ENCODE peak calls at places on chromosomes 12 and 14, in four cellular contexts. P is cardiac muscle cell, R is OCI-LY7, M is NCI-H748 treated with DMSO at 0.1 percent for 48 hours. U is an unnamed sample.

GRCh38 chr14:99252940-99253868 is 18.8 kb downstream of the BCL11B start:
- DNase-seq in P (no peak), R (no peak), M (no peak), U (no peak)

GRCh38 chr14:89185919-89186849 is 230.8 kb downstream of the FOXN3 start:
- DNase-seq in P (peak; percentile 41), R (no peak), M (no peak), U (peak; percentile 95)

GRCh38 chr12:96120359-96121100 is 73.6 kb upstream of the ELK3 start:
- DNase-seq in P (no peak), R (no peak), M (no peak), U (no peak)

GRCh38 chr14:52080817-52081755 is 12.2 kb upstream of the NID2 start:
- DNase-seq in P (peak; percentile 43), R (no peak), M (peak; percentile 81), U (no peak)

GRCh38 chr14:56172571-56172971 is 54.4 kb downstream of the PELI2 start:
- DNase-seq in P (no peak), R (no peak), M (no peak), U (peak; percentile 68)

GRCh38 chr14:59333668-59334067 is 131.5 kb downstream of the GPR135 start:
- DNase-seq in P (peak; percentile 92), R (no peak), M (no peak), U (peak; percentile 25)

GRCh38 chr12:14774944-14775651 is 28.2 kb downstream of the WBP11 start:
- DNase-seq in P (peak; percentile 10), R (peak; percentile 49), M (no peak), U (peak; percentile 60)

GRCh38 chr14:35669782-35670181 is 135.8 kb downstream of the INSM2 start:
- DNase-seq in P (no peak), R (no peak), M (peak; percentile 53), U (peak; percentile 22)

GRCh38 chr12:131133015-131133905 is 179.6 kb downstream of the ADGRD1 start:
- DNase-seq in P (no peak), R (no peak), M (no peak), U (no peak)

GRCh38 chr12:100845095-100845494 is 50.5 kb downstream of the ANO4 start:
- DNase-seq in P (no peak), R (peak; percentile 9), M (no peak), U (no peak)

GRCh38 chr14:105508601-105509000 is 17.6 kb downstream of the TEDC1 start:
- DNase-seq in P (no peak), R (no peak), M (no peak), U (no peak)

GRCh38 chr14:49303952-49304516 is 282.1 kb downstream of the RPS29 start:
- DNase-seq in P (peak; percentile 76), R (peak; percentile 10), M (no peak), U (peak; percentile 1)

GRCh38 chr12:3101309-3102022 is 24.3 kb downstream of the TSPAN9 start:
- DNase-seq in P (no peak), R (no peak), M (no peak), U (no peak)

GRCh38 chr14:104794099-104794498 is 1.4 kb downstream of the AKT1 start:
- DNase-seq in P (peak; percentile 82), R (peak; percentile 39), M (no peak), U (peak; percentile 36)

GRCh38 chr14:69363055-69363454 is 35.0 kb downstream of the ERH start:
- DNase-seq in P (peak; percentile 43), R (no peak), M (no peak), U (no peak)

U was measured in small intestine.